ENCODE peak calls at places on chromosomes 1 and 21, in ten cellular contexts. One of them, this sample, is unnamed.
A peak's percentile ranks its signal among the peaks of the same experiment; 100 is the strongest.

GRCh38 chr1:193706763-193707162 is 520.4 kb upstream of the B3GALT2 start:
- DNase-seq in fibroblast of pulmonary artery: no peak
- DNase-seq in GM06990: no peak
- DNase-seq in BJ: no peak
- DNase-seq in mucosa of descending colon: no peak
- DNase-seq in HL-60: no peak
- DNase-seq in mammary epithelial cell: no peak
- DNase-seq in AG10803: no peak
- DNase-seq in transverse colon: no peak
- DNase-seq in PC-3: no peak
- DNase-seq in this sample: no peak

GRCh38 chr1:224615861-224616760 is at the start of gene CNIH3:
- DNase-seq in transverse colon: no peak
- DNase-seq in GM06990: no peak
- DNase-seq in PC-3: peak; percentile 75
- DNase-seq in HL-60: peak; percentile 28
- DNase-seq in AG10803: peak; percentile 69
- DNase-seq in mucosa of descending colon: peak; percentile 48
- DNase-seq in BJ: no peak
- DNase-seq in mammary epithelial cell: peak; percentile 60
- DNase-seq in fibroblast of pulmonary artery: peak; percentile 61
- DNase-seq in this sample: peak; percentile 65

GRCh38 chr1:213724640-213725536 is 262.9 kb upstream of the PROX1 start:
- DNase-seq in mammary epithelial cell: peak; percentile 1
- DNase-seq in PC-3: no peak
- DNase-seq in AG10803: peak; percentile 60
- DNase-seq in transverse colon: peak; percentile 43
- DNase-seq in BJ: peak; percentile 4
- DNase-seq in HL-60: no peak
- DNase-seq in GM06990: no peak
- DNase-seq in fibroblast of pulmonary artery: peak; percentile 21
- DNase-seq in mucosa of descending colon: peak; percentile 49
- DNase-seq in this sample: peak; percentile 5

GRCh38 chr1:193221641-193222040 is 35.2 kb upstream of the B3GALT2 start:
- DNase-seq in fibroblast of pulmonary artery: no peak
- DNase-seq in GM06990: no peak
- DNase-seq in mucosa of descending colon: no peak
- DNase-seq in BJ: peak; percentile 8
- DNase-seq in transverse colon: no peak
- DNase-seq in AG10803: peak; percentile 16
- DNase-seq in mammary epithelial cell: peak; percentile 23
- DNase-seq in PC-3: no peak
- DNase-seq in HL-60: no peak
- DNase-seq in this sample: no peak

GRCh38 chr1:84272401-84272800 is 29.1 kb upstream of the SAMD13 start:
- DNase-seq in AG10803: no peak
- DNase-seq in mucosa of descending colon: peak; percentile 52
- DNase-seq in transverse colon: peak; percentile 81
- DNase-seq in GM06990: no peak
- DNase-seq in BJ: no peak
- DNase-seq in PC-3: peak; percentile 74
- DNase-seq in fibroblast of pulmonary artery: no peak
- DNase-seq in mammary epithelial cell: no peak
- DNase-seq in HL-60: no peak
- DNase-seq in this sample: no peak

GRCh38 chr21:34613679-34614442 is 1.1 kb downstream of the RCAN1 start:
- DNase-seq in mucosa of descending colon: peak; percentile 40
- DNase-seq in transverse colon: no peak
- DNase-seq in BJ: no peak
- DNase-seq in GM06990: no peak
- DNase-seq in mammary epithelial cell: peak; percentile 4
- DNase-seq in fibroblast of pulmonary artery: no peak
- DNase-seq in AG10803: peak; percentile 9
- DNase-seq in PC-3: peak; percentile 42
- DNase-seq in HL-60: no peak
- DNase-seq in this sample: peak; percentile 15

GRCh38 chr1:71490432-71490831 is 409.6 kb upstream of the ZRANB2 start:
- DNase-seq in mammary epithelial cell: peak; percentile 59
- DNase-seq in AG10803: peak; percentile 20
- DNase-seq in mucosa of descending colon: no peak
- DNase-seq in GM06990: no peak
- DNase-seq in fibroblast of pulmonary artery: peak; percentile 53
- DNase-seq in BJ: no peak
- DNase-seq in PC-3: peak; percentile 80
- DNase-seq in HL-60: no peak
- DNase-seq in transverse colon: no peak
- DNase-seq in this sample: peak; percentile 39

GRCh38 chr1:109255673-109256072 is 6.3 kb downstream of the CELSR2 start:
- DNase-seq in mucosa of descending colon: no peak
- DNase-seq in transverse colon: no peak
- DNase-seq in GM06990: no peak
- DNase-seq in fibroblast of pulmonary artery: no peak
- DNase-seq in AG10803: no peak
- DNase-seq in HL-60: no peak
- DNase-seq in mammary epithelial cell: no peak
- DNase-seq in BJ: no peak
- DNase-seq in PC-3: no peak
- DNase-seq in this sample: no peak

GRCh38 chr1:169484107-169484506 is 1.6 kb downstream of the SLC19A2 start:
- DNase-seq in BJ: no peak
- DNase-seq in mammary epithelial cell: peak; percentile 6
- DNase-seq in AG10803: no peak
- DNase-seq in GM06990: no peak
- DNase-seq in fibroblast of pulmonary artery: no peak
- DNase-seq in HL-60: no peak
- DNase-seq in mucosa of descending colon: no peak
- DNase-seq in transverse colon: no peak
- DNase-seq in PC-3: peak; percentile 55
- DNase-seq in this sample: no peak

GRCh38 chr1:200184196-200184595 is 156.7 kb downstream of the NR5A2 start:
- DNase-seq in mucosa of descending colon: peak; percentile 53
- DNase-seq in PC-3: peak; percentile 100
- DNase-seq in HL-60: peak; percentile 91
- DNase-seq in mammary epithelial cell: peak; percentile 93
- DNase-seq in transverse colon: peak; percentile 69
- DNase-seq in fibroblast of pulmonary artery: peak; percentile 82
- DNase-seq in GM06990: no peak
- DNase-seq in AG10803: peak; percentile 90
- DNase-seq in BJ: no peak
- DNase-seq in this sample: peak; percentile 79

GRCh38 chr1:246351726-246352125 is 155.4 kb downstream of the SMYD3 start:
- DNase-seq in fibroblast of pulmonary artery: no peak
- DNase-seq in PC-3: no peak
- DNase-seq in BJ: no peak
- DNase-seq in transverse colon: no peak
- DNase-seq in HL-60: no peak
- DNase-seq in mammary epithelial cell: no peak
- DNase-seq in AG10803: no peak
- DNase-seq in mucosa of descending colon: no peak
- DNase-seq in GM06990: no peak
- DNase-seq in this sample: no peak

GRCh38 chr1:74010206-74010605 is 187.8 kb downstream of the LRRIQ3 start:
- DNase-seq in AG10803: no peak
- DNase-seq in BJ: no peak
- DNase-seq in fibroblast of pulmonary artery: no peak
- DNase-seq in mucosa of descending colon: peak; percentile 16
- DNase-seq in mammary epithelial cell: no peak
- DNase-seq in PC-3: peak; percentile 14
- DNase-seq in transverse colon: no peak
- DNase-seq in GM06990: no peak
- DNase-seq in HL-60: no peak
- DNase-seq in this sample: no peak

GRCh38 chr1:206655471-206655882 is 20.1 kb downstream of the DYRK3 start:
- DNase-seq in AG10803: no peak
- DNase-seq in fibroblast of pulmonary artery: no peak
- DNase-seq in GM06990: no peak
- DNase-seq in HL-60: no peak
- DNase-seq in PC-3: no peak
- DNase-seq in transverse colon: no peak
- DNase-seq in BJ: no peak
- DNase-seq in mammary epithelial cell: no peak
- DNase-seq in mucosa of descending colon: no peak
- DNase-seq in this sample: peak; percentile 35

GRCh38 chr21:15066231-15066577 is 1.4 kb upstream of the NRIP1 start:
- DNase-seq in transverse colon: no peak
- DNase-seq in BJ: no peak
- DNase-seq in PC-3: peak; percentile 27
- DNase-seq in GM06990: no peak
- DNase-seq in mammary epithelial cell: no peak
- DNase-seq in mucosa of descending colon: no peak
- DNase-seq in AG10803: no peak
- DNase-seq in fibroblast of pulmonary artery: no peak
- DNase-seq in HL-60: no peak
- DNase-seq in this sample: peak; percentile 49

GRCh38 chr21:40769231-40769630 is 77.7 kb downstream of the DSCAM start:
- DNase-seq in PC-3: no peak
- DNase-seq in AG10803: no peak
- DNase-seq in mucosa of descending colon: no peak
- DNase-seq in BJ: no peak
- DNase-seq in GM06990: no peak
- DNase-seq in mammary epithelial cell: no peak
- DNase-seq in HL-60: no peak
- DNase-seq in fibroblast of pulmonary artery: no peak
- DNase-seq in transverse colon: no peak
- DNase-seq in this sample: no peak

GRCh38 chr1:244647819-244648218 is 5.1 kb upstream of the DESI2 start:
- DNase-seq in GM06990: no peak
- DNase-seq in transverse colon: no peak
- DNase-seq in PC-3: no peak
- DNase-seq in fibroblast of pulmonary artery: no peak
- DNase-seq in BJ: no peak
- DNase-seq in mucosa of descending colon: no peak
- DNase-seq in HL-60: no peak
- DNase-seq in mammary epithelial cell: no peak
- DNase-seq in AG10803: no peak
- DNase-seq in this sample: no peak
- H3K4me3 ChIP-seq in GM06990: no peak overlapping the region
- H3K4me3 ChIP-seq in transverse colon: no peak overlapping the region
- H3K4me3 ChIP-seq in PC-3: no peak overlapping the region
- H3K4me3 ChIP-seq in fibroblast of pulmonary artery: no peak overlapping the region
- H3K4me3 ChIP-seq in BJ: no peak overlapping the region
- H3K4me3 ChIP-seq in mucosa of descending colon: no peak overlapping the region
- H3K4me3 ChIP-seq in HL-60: no peak overlapping the region
- H3K4me3 ChIP-seq in mammary epithelial cell: no peak overlapping the region
- H3K4me3 ChIP-seq in AG10803: no peak overlapping the region
- H3K4me3 ChIP-seq in this sample: no peak overlapping the region

DNA sequence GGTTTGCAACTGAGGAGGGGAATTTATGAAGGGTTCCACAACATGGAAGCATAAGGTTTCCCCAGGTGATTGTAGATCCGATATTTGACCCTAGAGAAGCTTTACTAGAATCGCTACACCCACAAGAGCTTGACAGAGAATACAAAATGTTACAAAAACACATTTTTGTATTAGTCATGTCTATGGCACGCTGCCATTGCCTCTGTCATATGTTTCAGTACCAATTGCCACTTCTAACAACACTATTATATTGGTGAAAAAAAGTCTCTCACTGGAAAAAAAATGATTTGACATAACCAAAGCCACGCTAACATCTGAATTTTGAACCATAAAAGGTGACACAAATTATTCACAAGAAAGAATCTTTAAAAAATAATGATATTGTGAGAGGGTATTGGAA is 214.5 kb downstream of the KCNT2 start:
- DNase-seq in GM06990: no peak
- DNase-seq in HL-60: no peak
- DNase-seq in mucosa of descending colon: no peak
- DNase-seq in AG10803: peak; percentile 68
- DNase-seq in PC-3: peak; percentile 60
- DNase-seq in BJ: no peak
- DNase-seq in fibroblast of pulmonary artery: peak; percentile 79
- DNase-seq in mammary epithelial cell: peak; percentile 25
- DNase-seq in transverse colon: no peak
- DNase-seq in this sample: peak; percentile 73
- H3K4me3 ChIP-seq in GM06990: no peak overlapping the region
- H3K4me3 ChIP-seq in HL-60: no peak overlapping the region
- H3K4me3 ChIP-seq in mucosa of descending colon: no peak overlapping the region
- H3K4me3 ChIP-seq in AG10803: no peak overlapping the region
- H3K4me3 ChIP-seq in PC-3: no peak overlapping the region
- H3K4me3 ChIP-seq in BJ: no peak overlapping the region
- H3K4me3 ChIP-seq in fibroblast of pulmonary artery: no peak overlapping the region
- H3K4me3 ChIP-seq in mammary epithelial cell: no peak overlapping the region
- H3K4me3 ChIP-seq in transverse colon: no peak overlapping the region
- H3K4me3 ChIP-seq in this sample: no peak overlapping the region

DNA sequence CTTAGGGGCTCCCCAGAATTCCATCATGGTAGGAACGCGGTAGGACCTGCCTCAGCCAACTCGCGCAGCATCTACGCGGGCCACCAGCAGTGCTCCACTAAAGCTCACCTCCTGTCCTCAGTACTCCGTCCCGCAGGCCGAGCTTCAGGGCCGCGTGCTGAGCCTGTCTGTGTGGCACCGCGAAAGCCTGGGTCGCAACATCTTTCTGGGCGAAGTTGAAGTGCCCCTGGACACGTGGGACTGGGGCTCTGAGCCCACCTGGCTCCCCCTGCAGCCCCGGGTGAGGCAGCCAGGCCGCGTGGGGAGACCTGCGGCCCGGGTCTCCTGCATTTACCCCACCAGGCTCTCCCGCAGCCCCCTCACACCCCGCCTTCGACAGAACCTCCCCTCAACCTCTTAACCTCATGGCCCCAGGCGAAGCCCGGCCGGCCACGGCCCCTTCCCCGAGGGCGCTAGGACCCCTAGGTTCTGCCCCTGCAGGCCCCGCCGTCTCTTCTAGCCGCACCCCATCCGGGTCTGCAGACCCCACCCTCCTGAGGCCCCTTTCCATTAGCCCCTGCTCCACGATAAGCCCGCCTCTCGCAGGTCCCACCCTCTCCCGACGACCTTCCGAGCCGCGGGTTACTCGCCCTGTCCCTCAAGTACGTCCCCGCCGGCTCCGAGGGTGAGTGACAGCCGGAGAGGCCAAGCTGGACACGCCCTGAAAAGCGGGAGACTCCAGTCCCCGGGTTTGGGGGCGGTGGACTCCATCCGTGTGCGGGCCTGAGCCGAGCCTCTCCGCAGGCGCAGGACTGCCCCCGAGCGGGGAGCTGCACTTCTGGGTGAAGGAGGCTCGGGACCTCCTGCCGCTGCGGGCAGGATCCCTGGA is 9.1 kb downstream of the SYTL1 start:
- DNase-seq in GM06990: no peak
- DNase-seq in mammary epithelial cell: no peak
- DNase-seq in transverse colon: peak; percentile 45
- DNase-seq in mucosa of descending colon: peak; percentile 64
- DNase-seq in BJ: no peak
- DNase-seq in AG10803: no peak
- DNase-seq in PC-3: no peak
- DNase-seq in HL-60: no peak
- DNase-seq in fibroblast of pulmonary artery: no peak
- DNase-seq in this sample: no peak
- H3K4me3 ChIP-seq in GM06990: no peak overlapping the region
- H3K4me3 ChIP-seq in mammary epithelial cell: no peak overlapping the region
- H3K4me3 ChIP-seq in transverse colon: no peak overlapping the region
- H3K4me3 ChIP-seq in mucosa of descending colon: no peak overlapping the region
- H3K4me3 ChIP-seq in BJ: no peak overlapping the region
- H3K4me3 ChIP-seq in AG10803: no peak overlapping the region
- H3K4me3 ChIP-seq in PC-3: no peak overlapping the region
- H3K4me3 ChIP-seq in HL-60: no peak overlapping the region
- H3K4me3 ChIP-seq in fibroblast of pulmonary artery: no peak overlapping the region
- H3K4me3 ChIP-seq in this sample: peak overlapping the region; percentile 4

DNA sequence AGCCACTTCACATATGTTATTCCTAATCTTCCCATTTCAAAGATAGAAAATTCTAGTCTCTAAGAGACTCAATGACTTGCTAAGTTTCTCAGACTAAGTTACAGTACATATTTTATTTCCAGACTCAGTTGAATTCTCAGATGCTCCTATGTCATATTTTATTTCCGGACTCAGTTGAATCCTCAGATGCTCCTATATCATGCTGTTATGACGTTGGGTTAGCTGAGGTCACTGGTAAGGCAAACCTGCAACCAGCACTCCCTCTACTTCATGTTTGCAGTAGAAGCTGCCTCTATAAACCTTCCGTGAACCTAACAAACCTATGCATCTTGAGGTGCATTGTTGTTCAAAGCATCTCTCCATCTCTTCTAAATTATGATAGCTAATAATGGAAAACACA is 187.1 kb upstream of the SGIP1 start:
- DNase-seq in GM06990: no peak
- DNase-seq in mammary epithelial cell: no peak
- DNase-seq in fibroblast of pulmonary artery: no peak
- DNase-seq in transverse colon: no peak
- DNase-seq in BJ: no peak
- DNase-seq in HL-60: no peak
- DNase-seq in PC-3: no peak
- DNase-seq in mucosa of descending colon: no peak
- DNase-seq in AG10803: no peak
- DNase-seq in this sample: no peak
- H3K4me3 ChIP-seq in GM06990: no peak overlapping the region
- H3K4me3 ChIP-seq in mammary epithelial cell: no peak overlapping the region
- H3K4me3 ChIP-seq in fibroblast of pulmonary artery: no peak overlapping the region
- H3K4me3 ChIP-seq in transverse colon: no peak overlapping the region
- H3K4me3 ChIP-seq in BJ: no peak overlapping the region
- H3K4me3 ChIP-seq in HL-60: no peak overlapping the region
- H3K4me3 ChIP-seq in PC-3: no peak overlapping the region
- H3K4me3 ChIP-seq in mucosa of descending colon: no peak overlapping the region
- H3K4me3 ChIP-seq in AG10803: no peak overlapping the region
- H3K4me3 ChIP-seq in this sample: no peak overlapping the region